ENCODE peak calls at places on chromosomes 1 and 21, in nine cellular contexts. Y is NT2/D1; G is activated naive CD8-positive, alpha-beta T cell treated with anti-CD3 and anti-CD28 coated beads for 36 hours; U is MCF 10A; F is progenitor cell of endocrine pancreas; H is HFF-Myc; S is effector CD4-positive, alpha-beta T cell; O is A172; Q is HuH-7. L is an unnamed sample.

GRCh38 chr1:38815903-38816627 is 43.5 kb downstream of the RRAGC start:
- DNase-seq in H (no peak), G (peak; percentile 38), F (no peak), U (no peak), Q (no peak), S (no peak), O (no peak), Y (no peak), L (peak; percentile 46)

GRCh38 chr1:213166868-213167267 is 115.8 kb downstream of the RPS6KC1 start:
- DNase-seq in Y (no peak), G (no peak), Q (no peak), O (no peak), F (no peak), U (no peak), S (no peak), H (no peak), L (no peak)

GRCh38 chr1:70993841-70994240 is 53.8 kb downstream of the PTGER3 start:
- DNase-seq in U (no peak), Q (no peak), S (no peak), O (no peak), H (no peak), G (no peak), Y (no peak), F (no peak), L (no peak)

GRCh38 chr1:4086085-4086850 is 186.2 kb upstream of the C1orf174 start:
- DNase-seq in G (no peak), Y (no peak), F (no peak), Q (no peak), S (no peak), H (no peak), U (no peak), O (no peak), L (no peak)

GRCh38 chr1:201282931-201283829 is at the start of gene PKP1:
- DNase-seq in U (no peak), Y (no peak), F (peak; percentile 31), Q (no peak), O (no peak), S (no peak), G (peak; percentile 49), H (no peak), L (no peak)

GRCh38 chr1:1001631-1002300 is 1.9 kb upstream of the HES4 start:
- DNase-seq in F (peak; percentile 84), U (peak; percentile 80), Y (no peak), O (no peak), H (no peak), G (peak; percentile 79), S (peak; percentile 52), Q (peak; percentile 91), L (peak; percentile 85)

GRCh38 chr1:231487019-231487418 is 41.5 kb upstream of the TSNAX start:
- DNase-seq in H (peak; percentile 54), O (no peak), Q (no peak), F (no peak), G (no peak), S (no peak), Y (no peak), U (peak; percentile 52), L (no peak)

GRCh38 chr1:46611691-46612221 is 4.9 kb downstream of the MOB3C start:
- DNase-seq in O (peak; percentile 84), Q (no peak), Y (no peak), S (no peak), F (no peak), U (peak; percentile 80), H (no peak), G (no peak), L (no peak)

GRCh38 chr1:78101051-78101450 is 55.3 kb downstream of the GIPC2 start:
- DNase-seq in Q (no peak), S (no peak), Y (no peak), U (no peak), G (no peak), H (no peak), F (no peak), O (no peak), L (no peak)

GRCh38 chr1:182668633-182669032 is 15.8 kb downstream of the RGS8 start:
- DNase-seq in F (no peak), S (no peak), Q (no peak), O (peak; percentile 34), G (no peak), U (no peak), Y (no peak), H (no peak), L (no peak)

GRCh38 chr1:22975694-22976093 is 3.0 kb upstream of the LACTBL1 start:
- DNase-seq in U (no peak), Y (no peak), G (no peak), F (no peak), H (no peak), O (no peak), S (no peak), Q (no peak), L (no peak)

GRCh38 chr21:34885636-34886553 is 163.2 kb downstream of the RUNX1 start:
- DNase-seq in O (peak; percentile 47), U (peak; percentile 39), Q (no peak), H (no peak), S (no peak), F (no peak), G (peak; percentile 8), Y (no peak), L (no peak)

GRCh38 chr1:202951437-202951836 is 6.7 kb downstream of the ADIPOR1 start:
- DNase-seq in Q (no peak), S (no peak), F (no peak), O (no peak), Y (no peak), U (no peak), G (no peak), H (no peak), L (no peak)

GRCh38 chr1:116824631-116825399 is 70.6 kb downstream of the CD2 start:
- DNase-seq in G (no peak), F (no peak), Y (peak; percentile 36), U (no peak), H (no peak), Q (no peak), O (peak; percentile 65), S (no peak), L (no peak)

GRCh38 chr1:32791881-32792280 is 25.3 kb downstream of the YARS1 start:
- DNase-seq in H (no peak), U (peak; percentile 58), O (peak; percentile 71), S (no peak), F (no peak), Q (no peak), G (no peak), Y (no peak), L (peak; percentile 4)

GRCh38 chr1:240107058-240107684 is 15.5 kb downstream of the FMN2 start:
- DNase-seq in O (peak; percentile 70), S (no peak), Y (no peak), F (no peak), Q (no peak), H (peak; percentile 43), G (no peak), U (no peak), L (no peak)

L was measured in HEK293T.